ENCODE peak calls at places on chromosome 12, in eight cellular contexts. E is GM12878, R is HepG2, Q is H1, F is IMR-90, I is HCT116, M is SK-N-SH, Y is K562. S is an unnamed sample.

GRCh38 chr12:116880817-116881324 is 370 bp downstream of the HRK start:
- DNase-seq in F (peak), E (no peak), M (peak), R (peak), Y (peak), I (no peak), Q (peak), S (peak)

GRCh38 chr12:80470403-80470802 is 26.4 kb downstream of the PTPRQ start:
- DNase-seq in E (no peak), M (no peak), I (no peak), F (no peak), Y (no peak), Q (no peak), R (no peak), S (no peak)

GRCh38 chr12:68011882-68012207 is 22.6 kb downstream of the IFNG-AS1 start:
- DNase-seq in M (no peak), E (no peak), F (peak), Y (no peak), I (no peak), R (no peak), Q (no peak), S (no peak)

GRCh38 chr12:121483950-121484349 is 84.0 kb downstream of the RNF34 start:
- DNase-seq in M (no peak), I (no peak), R (no peak), E (no peak), Q (no peak), Y (peak), F (no peak), S (no peak)

GRCh38 chr12:124700810-124701594 is 133.6 kb upstream of the NCOR2 start:
- DNase-seq in R (no peak), I (no peak), Y (no peak), F (peak), M (no peak), E (no peak), Q (no peak), S (peak)

GRCh38 chr12:94207467-94208432 is 59.4 kb downstream of the PLXNC1 start:
- DNase-seq in R (no peak), E (peak), F (no peak), M (no peak), Y (no peak), Q (no peak), I (no peak), S (no peak)

GRCh38 chr12:12636641-12637040 is 25.0 kb downstream of the CREBL2 start:
- DNase-seq in I (no peak), F (no peak), M (no peak), Q (no peak), E (no peak), Y (no peak), R (no peak), S (no peak)

GRCh38 chr12:102958073-102958829 is 777 bp downstream of the ASCL1 start:
- DNase-seq in M (peak), Q (peak), I (no peak), E (no peak), F (peak), R (no peak), Y (no peak), S (peak)

GRCh38 chr12:27551172-27551840 is 27.3 kb downstream of the PPFIBP1 start:
- DNase-seq in R (no peak), F (no peak), M (no peak), Y (no peak), Q (no peak), E (no peak), I (no peak), S (no peak)

GRCh38 chr12:46391630-46392029 is 19.1 kb upstream of the SLC38A2 start:
- DNase-seq in I (no peak), F (no peak), Y (no peak), Q (no peak), E (no peak), R (no peak), M (no peak), S (no peak)
- TF ChIP-seq RAD21 in I (no peak), F (no peak), Y (no peak), Q (no peak), E (no peak), R (no peak), M (no peak), S (no peak)

DNA sequence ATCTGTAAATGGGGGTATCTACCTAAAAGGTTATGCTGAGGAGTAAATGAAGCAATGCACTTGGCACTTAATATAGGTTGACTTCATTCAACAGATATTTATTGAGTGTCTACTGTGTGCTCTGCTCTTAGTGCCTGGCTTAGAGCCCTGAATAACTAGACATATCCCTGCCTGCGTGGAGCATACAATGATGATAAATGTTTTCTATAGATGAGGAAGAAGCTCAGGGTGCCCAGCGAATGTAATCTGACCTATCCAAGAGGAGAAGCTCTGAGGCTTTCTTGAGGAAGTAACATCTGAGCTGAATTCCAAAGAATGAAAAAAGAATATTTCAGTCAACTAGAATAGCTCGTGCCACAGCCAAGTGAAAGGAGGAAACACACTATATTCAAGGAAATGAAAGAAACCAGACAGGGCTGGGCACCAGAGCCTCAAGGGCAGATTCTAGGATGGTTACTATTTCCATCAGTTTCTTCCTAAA is 17.9 kb upstream of the HIGD1C start:
- DNase-seq in E (no peak), R (no peak), M (no peak), Q (no peak), F (no peak), Y (no peak), I (no peak), S (no peak)
- TF ChIP-seq RAD21 in E (no peak), R (no peak), M (no peak), Q (no peak), F (no peak), Y (no peak), I (no peak), S (no peak)

GRCh38 chr12:79098530-79098929 is 234.0 kb downstream of the SYT1 start:
- DNase-seq in E (no peak), Y (no peak), F (no peak), M (no peak), I (no peak), R (no peak), Q (no peak), S (no peak)
- TF ChIP-seq RAD21 in E (no peak), Y (no peak), F (no peak), M (no peak), I (no peak), R (no peak), Q (no peak), S (no peak)

DNA sequence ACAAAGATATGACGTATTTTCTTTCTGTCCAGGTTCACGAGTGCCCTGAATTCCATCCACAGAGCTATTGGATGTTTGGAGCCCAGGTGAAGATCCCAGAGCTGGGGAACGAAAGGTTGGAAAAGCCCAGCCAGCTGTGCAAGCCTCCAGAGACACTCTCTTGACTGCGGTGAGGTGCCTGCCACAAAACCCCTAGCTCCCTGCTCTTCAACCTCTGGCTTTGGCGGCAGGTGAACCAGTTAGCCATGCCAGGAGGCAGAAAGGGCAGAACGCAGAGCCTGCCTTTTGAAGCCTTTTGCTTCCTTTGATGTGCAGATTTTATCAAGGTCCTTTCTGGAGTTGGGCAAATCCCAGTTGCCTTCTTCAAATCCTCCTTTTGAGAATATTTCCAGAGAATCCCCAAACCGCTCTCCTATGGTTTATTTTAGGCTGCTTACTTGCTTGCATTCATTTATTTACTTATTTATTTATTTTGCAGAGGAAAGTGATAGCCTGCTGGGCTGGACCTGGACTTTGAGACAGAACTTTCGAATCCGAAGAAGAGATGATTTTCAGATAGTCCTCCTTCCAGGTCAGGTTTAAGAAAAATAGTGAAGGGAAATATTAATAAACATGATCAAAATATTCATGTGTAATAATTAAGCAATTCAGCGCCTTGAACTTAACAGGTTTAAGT is 411.2 kb upstream of the TBX3 start:
- DNase-seq in E (no peak), F (no peak), M (no peak), Q (no peak), R (no peak), I (no peak), Y (no peak), S (no peak)
- TF ChIP-seq RAD21 in E (no peak), F (no peak), M (no peak), Q (no peak), R (no peak), I (no peak), Y (no peak), S (no peak)

GRCh38 chr12:106138646-106139421 is at the start of gene NUAK1:
- DNase-seq in I (no peak), R (no peak), M (peak), E (no peak), F (peak), Q (peak), Y (no peak), S (peak)
- TF ChIP-seq RAD21 in I (no peak), R (peak), M (no peak), E (no peak), F (no peak), Q (no peak), Y (no peak), S (no peak)

GRCh38 chr12:79058342-79058741 is 193.8 kb downstream of the SYT1 start:
- DNase-seq in M (no peak), R (peak), Y (no peak), Q (no peak), I (peak), F (peak), E (no peak), S (peak)

GRCh38 chr12:79067977-79068376 is 203.4 kb downstream of the SYT1 start:
- DNase-seq in R (no peak), Y (no peak), E (no peak), Q (no peak), I (no peak), M (no peak), F (no peak), S (no peak)

GRCh38 chr12:79069009-79069408 is 204.4 kb downstream of the SYT1 start:
- DNase-seq in R (no peak), Q (no peak), I (no peak), Y (no peak), F (no peak), E (peak), M (no peak), S (no peak)

GRCh38 chr12:79057540-79057939 is 193.0 kb downstream of the SYT1 start:
- DNase-seq in F (no peak), E (no peak), Y (no peak), R (no peak), I (no peak), M (no peak), Q (no peak), S (no peak)

GRCh38 chr12:79063258-79063657 is 198.7 kb downstream of the SYT1 start:
- DNase-seq in Y (no peak), M (no peak), E (no peak), R (no peak), F (peak), Q (no peak), I (no peak), S (no peak)
- TF ChIP-seq RAD21 in Y (no peak), M (no peak), E (no peak), R (no peak), F (no peak), Q (no peak), I (no peak), S (no peak)

DNA sequence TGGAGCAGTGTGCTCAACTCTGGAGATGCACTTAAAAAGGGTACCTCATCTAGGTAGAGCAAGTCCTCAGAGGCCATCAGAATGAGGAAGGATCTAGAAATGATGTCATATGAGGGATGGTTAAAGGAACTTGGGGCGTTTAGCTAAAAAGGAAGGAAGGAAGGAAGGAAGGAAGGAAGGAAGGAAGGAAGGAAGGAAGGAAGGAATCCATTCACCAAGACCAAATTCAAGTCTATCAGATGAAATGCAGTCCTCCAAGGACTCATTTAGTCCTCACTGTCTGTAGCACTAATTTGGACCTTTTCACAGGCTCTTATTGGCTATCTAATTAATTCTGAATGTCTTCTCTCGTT is 63.6 kb downstream of the LLPH start:
- DNase-seq in Q (no peak), Y (no peak), F (no peak), R (no peak), M (no peak), E (no peak), I (no peak), S (no peak)
- TF ChIP-seq RAD21 in Q (no peak), Y (no peak), F (no peak), R (no peak), M (no peak), E (no peak), I (no peak), S (no peak)

GRCh38 chr12:30989754-30990153 is 63.2 kb downstream of the TSPAN11 start:
- DNase-seq in Q (peak), R (peak), E (no peak), F (no peak), M (peak), I (no peak), Y (peak), S (peak)

GRCh38 chr12:30988086-30988485 is 61.5 kb downstream of the TSPAN11 start:
- DNase-seq in F (no peak), E (no peak), Q (no peak), M (no peak), Y (no peak), R (no peak), I (no peak), S (no peak)

GRCh38 chr12:30988887-30989286 is 62.3 kb downstream of the TSPAN11 start:
- DNase-seq in M (no peak), F (no peak), I (no peak), R (no peak), Q (no peak), Y (no peak), E (no peak), S (no peak)

GRCh38 chr12:30982413-30982812 is 55.9 kb downstream of the TSPAN11 start:
- DNase-seq in F (no peak), E (no peak), I (no peak), Q (no peak), Y (no peak), M (no peak), R (no peak), S (no peak)

GRCh38 chr12:30985814-30986452 is 59.4 kb downstream of the TSPAN11 start:
- DNase-seq in F (peak), Y (peak), M (peak), I (peak), R (peak), E (no peak), Q (peak), S (peak)
- TF ChIP-seq RAD21 in F (peak), Y (no peak), M (peak), I (peak), R (peak), E (peak), Q (peak), S (peak)